ENCODE peak calls at places on chromosomes 16 and 17, in four cellular contexts. B, H, C and M are unnamed samples.

GRCh38 chr17:46931596-46931995 is 8.6 kb downstream of the GOSR2 start:
- DNase-seq in B (no peak), H (no peak), C (no peak), M (no peak)

GRCh38 chr17:76536511-76537287 is 810 bp downstream of the CYGB start:
- DNase-seq in B (no peak), H (no peak), C (no peak), M (no peak)

GRCh38 chr17:70588003-70588402 is 418.7 kb downstream of the KCNJ2 start:
- DNase-seq in B (no peak), H (no peak), C (no peak), M (no peak)

GRCh38 chr17:47698749-47699535 is 5.0 kb downstream of the TBKBP1 start:
- DNase-seq in B (no peak), H (peak), C (no peak), M (no peak)

GRCh38 chr16:28038401-28038800 is 25.1 kb downstream of the GSG1L start:
- DNase-seq in B (no peak), H (no peak), C (no peak), M (no peak)

GRCh38 chr16:29316673-29317237 is 89.8 kb downstream of the NPIPB11 start:
- DNase-seq in B (no peak), H (no peak), C (no peak), M (no peak)

GRCh38 chr16:4936991-4937781 is at the start of gene PPL:
- DNase-seq in B (no peak), H (peak), C (peak), M (no peak)

GRCh38 chr17:81831957-81832607 is 1.0 kb downstream of the MCRIP1 start:
- DNase-seq in B (no peak), H (no peak), C (no peak), M (no peak)

GRCh38 chr17:8745586-8746500 is 1.2 kb upstream of the CCDC42 start:
- DNase-seq in B (peak), H (peak), C (peak), M (peak)

GRCh38 chr17:29103341-29103740 is 60.4 kb downstream of the PIPOX start:
- DNase-seq in B (no peak), H (no peak), C (no peak), M (no peak)

GRCh38 chr17:71535311-71535710 is 585.5 kb upstream of the SOX9 start:
- DNase-seq in B (no peak), H (peak), C (peak), M (no peak)

GRCh38 chr16:6958184-6958583 is 374.5 kb upstream of the RBFOX1 start:
- DNase-seq in B (no peak), H (no peak), C (no peak), M (no peak)

GRCh38 chr16:56932588-56933265 is 785 bp downstream of the HERPUD1 start:
- DNase-seq in B (no peak), H (peak), C (peak), M (peak)

GRCh38 chr16:11405331-11406176 is 60.3 kb downstream of the RMI2 start:
- DNase-seq in B (no peak), H (no peak), C (no peak), M (no peak)

GRCh38 chr16:19700319-19700781 is 17.7 kb downstream of the KNOP1 start:
- DNase-seq in B (no peak), H (peak), C (no peak), M (no peak)

GRCh38 chr16:88619859-88620655 is 18.3 kb upstream of the IL17C start:
- DNase-seq in B (no peak), H (no peak), C (no peak), M (no peak)

GRCh38 chr17:81647640-81648012 is 8.7 kb downstream of the PDE6G start:
- DNase-seq in B (no peak), H (no peak), C (no peak), M (no peak)

GRCh38 chr16:72763927-72764628 is 283.9 kb downstream of the ZFHX3 start:
- DNase-seq in B (peak), H (no peak), C (no peak), M (no peak)

GRCh38 chr17:30340957-30341356 is 7.1 kb upstream of the TMIGD1 start:
- DNase-seq in B (no peak), H (no peak), C (no peak), M (no peak)

GRCh38 chr17:82000803-82001649 is 21.7 kb downstream of the CENPX start:
- DNase-seq in B (no peak), H (no peak), C (no peak), M (no peak)

GRCh38 chr17:68790481-68790880 is 164.7 kb downstream of the ABCA8 start:
- DNase-seq in B (no peak), H (no peak), C (no peak), M (no peak)

GRCh38 chr16:89113661-89114060 is 20.0 kb downstream of the ACSF3 start:
- DNase-seq in B (no peak), H (no peak), C (no peak), M (no peak)

GRCh38 chr16:11497329-11497805 is 89.4 kb downstream of the LITAF start:
- DNase-seq in B (peak), H (peak), C (peak), M (peak)

GRCh38 chr17:34487616-34488015 is 91.8 kb upstream of the TMEM132E start:
- DNase-seq in B (no peak), H (no peak), C (no peak), M (no peak)

GRCh38 chr16:19777061-19777460 is 59.0 kb downstream of the IQCK start:
- DNase-seq in B (no peak), H (no peak), C (no peak), M (no peak)

GRCh38 chr17:5630434-5630833 is 46.1 kb upstream of the NLRP1 start:
- DNase-seq in B (no peak), H (no peak), C (no peak), M (no peak)

GRCh38 chr17:27236710-27237315 is 57.1 kb upstream of the WSB1 start:
- DNase-seq in B (no peak), H (peak), C (peak), M (peak)

GRCh38 chr16:25699069-25699468 is 7.3 kb downstream of the HS3ST4 start:
- DNase-seq in B (no peak), H (no peak), C (no peak), M (no peak)

GRCh38 chr16:25700547-25700946 is 8.8 kb downstream of the HS3ST4 start:
- DNase-seq in B (no peak), H (no peak), C (no peak), M (no peak)
- TF ChIP-seq POLR2AphosphoS5 in B (no peak), H (no peak), C (no peak), M (no peak)

GRCh38 chr16:31488630-31489564 is 6.0 kb downstream of the SLC5A2 start:
- DNase-seq in B (no peak), H (no peak), C (no peak), M (no peak)
- H3K4me3 ChIP-seq in B (no peak), H (peak), C (no peak), M (peak)

DNA sequence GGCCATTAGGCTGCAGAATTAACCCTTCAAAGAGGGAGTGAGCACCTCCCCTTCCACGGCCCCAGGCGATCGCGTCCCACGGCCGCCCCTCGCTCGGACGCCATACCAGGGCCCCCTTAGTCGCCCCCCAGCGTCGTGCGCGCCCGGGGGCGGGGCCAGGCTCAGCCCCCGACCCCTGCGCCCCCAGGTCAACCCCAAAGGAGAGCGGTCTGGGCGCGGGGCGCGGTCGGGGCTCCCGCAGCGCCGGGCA is 367 bp downstream of the ZBTB4 start:
- DNase-seq in B (no peak), H (no peak), C (no peak), M (no peak)
- TF ChIP-seq POLR2A in B (no peak), H (no peak), C (no peak), M (no peak)

DNA sequence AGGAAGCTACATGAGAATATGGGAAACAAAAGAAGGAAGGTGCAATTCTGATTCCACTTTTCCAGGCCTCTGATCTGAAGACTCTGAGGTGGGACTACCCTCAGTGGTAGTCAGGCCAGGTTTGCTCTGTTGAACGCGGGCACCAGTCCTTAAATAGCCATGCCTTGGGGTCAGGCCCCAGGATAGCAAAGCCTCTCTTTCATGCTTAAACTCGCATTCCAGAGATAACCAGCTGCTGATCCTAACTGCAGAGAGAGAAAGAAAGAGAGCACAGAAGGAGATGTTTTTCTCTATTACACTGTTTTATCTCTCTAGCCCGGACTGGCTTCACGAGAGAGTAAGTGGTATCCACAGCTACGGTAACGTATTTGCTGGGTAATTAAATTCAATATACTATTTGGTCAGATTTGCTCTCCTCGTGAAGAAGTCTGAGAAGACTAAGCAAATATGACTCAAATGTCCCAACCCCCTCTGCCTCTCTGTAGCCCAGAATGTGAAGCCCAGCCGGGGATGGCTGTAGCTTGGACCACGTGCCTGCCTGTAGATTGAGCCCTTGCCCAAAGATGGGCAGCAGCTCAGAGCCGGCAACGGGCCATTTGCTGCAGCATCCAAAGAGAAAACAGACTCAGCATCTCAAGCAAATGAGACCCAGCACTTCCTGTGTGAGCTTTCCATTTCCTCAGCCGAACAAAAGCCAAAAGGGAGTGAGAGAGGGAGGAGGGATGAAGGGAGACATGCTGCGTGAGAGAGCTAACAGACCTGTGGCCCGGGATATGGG is 122.2 kb downstream of the SMG6 start:
- DNase-seq in B (no peak), H (no peak), C (no peak), M (no peak)
- TF ChIP-seq POLR2AphosphoS5 in B (no peak), H (peak), C (no peak), M (no peak)

GRCh38 chr17:36722121-36722902 is 120.9 kb downstream of the MRM1 start:
- DNase-seq in B (no peak), H (peak), C (no peak), M (no peak)
- H3K4me3 ChIP-seq in B (peak), H (peak), C (peak), M (peak)

DNA sequence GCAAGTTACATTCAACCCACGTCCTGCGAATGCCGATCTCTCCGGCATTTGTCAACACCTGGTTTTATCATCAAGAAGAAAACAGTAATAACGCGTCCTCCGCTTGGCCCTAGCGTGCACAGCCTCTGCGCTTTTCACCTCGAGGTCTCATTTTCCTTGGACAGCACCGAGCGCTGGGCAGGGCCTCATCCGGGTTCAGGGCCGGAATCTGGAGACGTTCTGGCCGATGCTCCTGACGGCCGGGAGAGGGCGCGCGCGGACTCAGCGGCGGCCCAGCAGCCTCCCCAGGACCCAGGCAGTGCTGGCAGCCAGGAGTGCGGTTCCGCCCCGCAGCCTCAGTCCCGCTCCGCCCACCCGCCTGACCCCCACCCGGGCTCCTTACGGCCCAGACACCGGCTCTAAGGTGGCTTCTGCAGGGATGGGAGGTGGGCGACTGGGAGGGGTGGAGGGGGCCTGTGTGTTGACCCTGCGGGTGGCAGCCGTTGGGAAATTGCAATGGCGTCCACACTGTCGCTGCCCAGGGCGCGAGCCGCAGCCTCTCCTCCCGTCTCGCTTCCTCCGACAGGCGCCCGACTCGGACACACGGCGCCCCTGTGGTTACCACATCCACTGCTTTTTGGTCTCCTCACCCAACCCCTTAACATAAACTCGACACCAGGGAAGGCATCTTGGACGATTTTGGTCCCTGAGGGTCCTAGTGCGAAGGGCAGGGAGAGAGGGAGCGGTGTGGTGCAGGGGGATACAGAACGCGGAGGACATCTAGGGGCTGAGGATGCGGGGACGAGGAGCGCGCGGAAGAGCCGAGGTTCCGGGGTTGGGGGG is 7.4 kb upstream of the FLYWCH1 start:
- DNase-seq in B (no peak), H (peak), C (peak), M (peak)
- TF ChIP-seq POLR2A in B (peak), H (peak), C (no peak), M (no peak)

DNA sequence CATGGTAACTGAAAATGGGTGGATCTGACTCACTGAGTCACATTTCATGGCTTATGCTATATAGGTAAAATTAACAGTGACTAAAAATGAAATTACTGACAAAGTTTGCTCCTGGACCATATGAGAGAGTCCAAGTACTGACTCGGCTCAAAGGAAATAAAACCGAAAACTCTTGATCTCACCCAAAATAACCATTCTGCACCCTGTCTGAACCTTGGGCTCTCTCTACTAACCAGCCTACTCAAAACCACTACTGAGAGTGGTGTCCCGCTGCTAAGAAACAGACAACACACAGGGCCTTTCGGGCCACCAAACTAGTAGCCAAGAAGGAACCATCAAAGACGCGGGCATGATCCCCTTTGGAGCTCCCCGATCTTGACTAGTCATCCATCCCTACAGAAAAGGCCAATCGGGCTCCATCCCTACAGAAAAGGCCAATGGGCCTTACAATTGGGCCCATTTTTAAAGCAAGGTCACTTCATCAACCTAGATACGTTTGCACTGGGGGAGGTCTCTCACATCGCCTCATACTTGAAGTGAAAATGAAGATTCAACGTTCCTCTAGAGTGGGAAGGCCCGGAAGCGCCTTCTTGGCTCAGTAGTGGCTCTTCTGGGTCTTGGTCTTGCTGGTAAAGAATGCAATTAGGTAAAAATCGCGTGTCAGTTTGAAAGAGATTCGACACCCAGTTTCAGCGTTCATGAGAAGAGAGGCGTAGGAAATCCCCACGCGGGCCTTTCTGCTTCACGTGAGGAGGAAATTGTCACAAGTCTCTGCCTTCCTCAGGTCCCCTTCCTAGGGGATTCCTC is 715 bp upstream of the ZPBP2 start:
- DNase-seq in B (peak), H (no peak), C (no peak), M (no peak)
- TF ChIP-seq POLR2AphosphoS5 in B (peak), H (no peak), C (no peak), M (no peak)

GRCh38 chr16:50166511-50167500 is 13.7 kb downstream of the TENT4B start:
- DNase-seq in B (no peak), H (no peak), C (no peak), M (no peak)
- H3K4me3 ChIP-seq in B (peak), H (no peak), C (no peak), M (no peak)

DNA sequence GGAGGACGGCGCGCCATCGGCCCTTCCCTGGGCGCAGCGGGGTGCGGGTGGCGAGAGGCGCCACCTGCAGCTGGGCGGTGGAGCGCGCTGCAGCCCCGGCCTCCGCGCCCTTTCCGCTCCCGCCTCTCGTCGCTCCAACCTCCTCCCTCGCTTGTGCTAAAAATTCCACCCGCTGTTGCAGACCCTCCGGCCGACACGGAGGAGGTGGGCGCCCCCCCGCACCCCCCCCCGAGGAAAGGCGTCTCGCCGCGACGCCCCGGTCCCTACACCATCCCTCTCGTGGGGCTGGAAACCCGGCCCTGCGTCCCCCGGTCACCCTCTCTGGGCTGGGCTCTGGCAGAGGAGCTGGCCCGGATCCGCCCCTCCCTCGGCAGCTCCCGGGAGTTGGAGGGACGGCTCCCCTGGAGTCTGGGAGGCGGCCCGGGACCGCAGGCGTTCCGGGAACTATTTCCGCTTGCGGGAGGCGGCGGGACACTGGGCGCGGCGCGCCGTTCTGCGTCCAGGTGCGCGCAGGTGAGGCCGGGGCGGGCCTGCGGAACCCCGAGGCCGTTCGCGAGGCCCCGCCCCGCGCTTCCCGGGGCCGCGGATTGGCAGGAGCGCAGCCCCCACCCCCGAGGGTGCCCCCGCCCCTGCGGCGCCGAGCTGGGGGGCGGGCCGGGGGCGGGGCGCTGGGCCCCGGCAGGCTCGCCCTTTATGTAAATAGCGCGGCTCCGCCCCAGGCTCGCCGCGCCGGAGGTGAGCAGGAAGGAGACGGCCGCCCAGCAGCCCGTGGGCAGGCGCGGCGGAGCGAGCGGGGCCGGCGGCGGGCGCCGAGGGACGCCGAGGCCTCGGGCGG is at the start of gene LLGL2:
- DNase-seq in B (no peak), H (peak), C (peak), M (no peak)
- TF ChIP-seq POLR2A in B (peak), H (peak), C (no peak), M (no peak)

GRCh38 chr17:18035704-18036103 is 3.3 kb downstream of the ATPAF2 start:
- DNase-seq in B (no peak), H (no peak), C (no peak), M (no peak)
- TF ChIP-seq POLR2AphosphoS5 in B (no peak), H (no peak), C (no peak), M (no peak)